ENCODE peak calls at places on chromosomes 2 and 18, in eight cellular contexts. K, C, P, G, A, W, H and N are unnamed samples.

GRCh38 chr2:179021258-179021657 is 28.7 kb downstream of the CCDC141 start:
- DNase-seq in P (no peak), W (no peak), H (no peak), G (no peak), C (peak), K (no peak), A (no peak), N (no peak)

GRCh38 chr2:2698182-2699116 is 367.4 kb upstream of the MYT1L start:
- DNase-seq in C (peak), G (no peak), P (no peak), H (no peak), W (no peak), A (peak), K (peak), N (peak)

GRCh38 chr18:24160086-24160485 is 21.2 kb downstream of the CABYR start:
- DNase-seq in K (no peak), G (no peak), W (no peak), P (no peak), H (no peak), C (no peak), A (no peak), N (no peak)

GRCh38 chr2:209468796-209469325 is 45.0 kb downstream of the MAP2 start:
- DNase-seq in H (no peak), G (no peak), W (no peak), C (no peak), P (no peak), A (no peak), K (no peak), N (no peak)

GRCh38 chr18:28684746-28685145 is 507.8 kb upstream of the CDH2 start:
- DNase-seq in C (no peak), W (no peak), A (no peak), K (no peak), G (no peak), H (no peak), P (peak), N (no peak)

GRCh38 chr2:191580581-191580980 is 97.4 kb upstream of the NABP1 start:
- DNase-seq in W (no peak), P (peak), A (no peak), H (no peak), C (no peak), G (no peak), K (no peak), N (no peak)

GRCh38 chr2:240459401-240460242 is 24.2 kb downstream of the GPC1 start:
- DNase-seq in C (no peak), G (peak), A (no peak), W (no peak), P (no peak), K (no peak), H (no peak), N (peak)

GRCh38 chr18:22471546-22472131 is 53.9 kb upstream of the CTAGE1 start:
- DNase-seq in W (no peak), K (no peak), P (peak), G (peak), H (no peak), C (no peak), A (no peak), N (no peak)

GRCh38 chr2:197674546-197674945 is 841 bp downstream of the RFTN2 start:
- DNase-seq in A (no peak), W (no peak), K (no peak), C (no peak), P (peak), G (no peak), H (no peak), N (no peak)

GRCh38 chr2:109279243-109279860 is 150.3 kb downstream of the SH3RF3 start:
- DNase-seq in H (no peak), P (peak), K (no peak), W (no peak), C (no peak), G (no peak), A (no peak), N (no peak)

GRCh38 chr18:63319383-63320040 is at the start of gene BCL2:
- DNase-seq in A (peak), G (no peak), P (peak), W (no peak), H (no peak), C (no peak), K (peak), N (peak)

GRCh38 chr2:44759823-44760222 is 181.7 kb upstream of the SIX3 start:
- DNase-seq in W (no peak), K (no peak), P (peak), A (no peak), C (no peak), G (no peak), H (no peak), N (no peak)

GRCh38 chr2:237864030-237864931 is 4.9 kb downstream of the RAMP1 start:
- DNase-seq in A (no peak), P (no peak), W (no peak), C (no peak), K (no peak), H (no peak), G (no peak), N (no peak)

GRCh38 chr2:45192481-45192880 is 183.2 kb upstream of the SIX2 start:
- DNase-seq in A (no peak), W (no peak), K (no peak), H (no peak), P (no peak), C (no peak), G (no peak), N (no peak)

GRCh38 chr2:231397011-231397927 is 1.8 kb downstream of the B3GNT7 start:
- DNase-seq in W (no peak), A (no peak), C (peak), G (no peak), H (no peak), P (no peak), K (no peak), N (no peak)

GRCh38 chr2:85319811-85320210 is 8.0 kb downstream of the TGOLN2 start:
- DNase-seq in C (no peak), W (no peak), A (no peak), K (no peak), G (no peak), H (no peak), P (no peak), N (no peak)

GRCh38 chr2:223102040-223102899 is 50.3 kb downstream of the KCNE4 start:
- DNase-seq in A (no peak), C (no peak), W (no peak), H (no peak), P (no peak), G (no peak), K (peak), N (no peak)

GRCh38 chr18:74288041-74288440 is 3.7 kb downstream of the CYB5A start:
- DNase-seq in A (no peak), G (no peak), P (no peak), K (no peak), H (no peak), W (no peak), C (no peak), N (no peak)

GRCh38 chr2:236395067-236395466 is 130.9 kb upstream of the ASB18 start:
- DNase-seq in G (no peak), A (no peak), K (no peak), C (no peak), H (no peak), P (no peak), W (no peak), N (no peak)

GRCh38 chr2:68294913-68295312 is 24.8 kb downstream of the CNRIP1 start:
- DNase-seq in C (no peak), G (no peak), A (no peak), P (no peak), H (no peak), K (no peak), W (no peak), N (no peak)

GRCh38 chr2:68293024-68293423 is 26.7 kb downstream of the CNRIP1 start:
- DNase-seq in P (no peak), W (no peak), C (no peak), K (no peak), H (no peak), G (no peak), A (no peak), N (no peak)

GRCh38 chr2:68292108-68292710 is 27.5 kb downstream of the CNRIP1 start:
- DNase-seq in P (peak), K (peak), H (no peak), G (no peak), C (peak), A (no peak), W (no peak), N (no peak)

GRCh38 chr2:68295523-68295922 is 24.2 kb downstream of the CNRIP1 start:
- DNase-seq in G (no peak), A (no peak), H (no peak), P (no peak), K (no peak), W (no peak), C (peak), N (no peak)

DNA sequence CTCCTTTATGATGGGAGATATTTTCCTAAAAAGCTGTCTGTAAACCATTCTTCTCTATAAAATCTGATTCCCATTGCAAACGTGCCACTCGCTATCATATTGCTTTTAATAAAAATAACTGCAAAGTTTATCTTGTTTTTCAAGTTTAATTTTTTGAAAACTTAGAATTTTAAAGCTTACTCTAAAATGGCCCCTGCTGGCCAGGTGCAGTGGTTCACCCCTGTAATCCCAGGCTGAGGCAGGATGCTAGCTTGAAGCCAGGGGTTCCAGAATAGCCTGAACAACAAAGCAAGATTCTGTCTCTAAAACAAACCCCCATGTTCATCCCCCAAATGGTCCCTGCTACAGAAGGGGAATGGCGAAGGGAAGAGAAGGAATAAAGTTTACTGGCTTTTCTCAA is 25.6 kb downstream of the CNRIP1 start:
- DNase-seq in G (no peak), H (no peak), W (no peak), P (no peak), K (no peak), C (no peak), A (no peak), N (no peak)
- TF ChIP-seq CTCF in G (no peak), H (no peak), W (no peak), P (no peak), K (no peak), C (peak), A (peak), N (peak)

GRCh38 chr2:33126552-33126951 is 179.8 kb downstream of the LTBP1 start:
- DNase-seq in H (no peak), C (no peak), G (no peak), A (no peak), W (no peak), K (no peak), P (no peak), N (no peak)
- TF ChIP-seq CTCF in H (no peak), C (no peak), G (no peak), A (no peak), W (no peak), K (no peak), P (peak), N (no peak)

GRCh38 chr2:135585586-135585985 is 54.3 kb downstream of the R3HDM1 start:
- DNase-seq in W (no peak), K (no peak), C (peak), H (no peak), A (no peak), P (peak), G (no peak), N (no peak)
- TF ChIP-seq CTCF in W (no peak), K (peak), C (peak), H (no peak), A (peak), P (peak), G (no peak), N (no peak)

DNA sequence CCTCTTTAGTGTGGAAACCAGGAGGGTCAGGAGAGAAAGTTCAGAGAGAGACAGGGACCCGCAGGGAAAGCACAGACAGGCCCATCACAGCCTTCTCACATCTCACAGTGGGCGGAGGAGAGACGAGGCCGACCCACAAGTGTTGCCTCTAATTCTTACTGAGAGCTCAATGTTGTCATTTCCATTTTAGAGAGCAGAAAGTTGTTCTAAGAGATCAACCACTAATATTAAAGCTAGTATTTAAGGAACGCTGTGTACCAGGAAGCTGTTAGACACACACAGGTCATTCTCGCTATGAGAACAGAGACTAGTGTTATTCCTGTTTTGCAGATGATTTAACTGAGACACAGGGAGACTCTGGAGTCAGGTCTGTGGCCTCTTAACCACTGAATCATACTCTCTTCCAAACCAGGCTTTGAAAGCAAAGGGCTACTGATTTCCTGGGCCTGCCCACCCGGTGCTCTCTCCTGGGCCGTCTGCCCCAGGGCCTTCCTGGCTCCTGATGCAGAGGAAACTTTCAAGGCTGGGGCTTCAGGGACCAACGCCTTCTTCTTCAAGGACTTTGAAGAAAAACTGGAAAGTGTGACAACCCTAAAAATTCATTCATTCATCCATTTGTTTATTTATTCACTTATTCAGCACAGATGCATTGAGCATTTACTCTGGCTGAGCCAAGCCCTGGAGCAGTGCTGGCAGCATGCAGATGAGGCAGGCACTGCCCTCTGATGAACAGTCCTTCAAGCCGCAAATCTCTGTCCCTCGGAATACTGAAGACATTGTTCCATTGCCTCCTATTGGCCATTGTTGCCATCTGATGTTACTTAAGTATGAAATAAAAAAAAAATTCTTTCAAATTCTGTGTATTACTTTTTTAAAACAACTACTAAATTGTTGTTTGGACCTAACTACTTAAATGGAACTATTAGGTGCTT is 37.2 kb upstream of the BIN1 start:
- DNase-seq in C (no peak), W (no peak), K (peak), P (peak), A (no peak), G (no peak), H (no peak), N (no peak)
- TF ChIP-seq CTCF in C (no peak), W (no peak), K (no peak), P (no peak), A (no peak), G (no peak), H (no peak), N (no peak)

GRCh38 chr2:169676357-169676756 is 17.8 kb downstream of the CFAP210 start:
- DNase-seq in C (no peak), W (no peak), P (no peak), H (no peak), K (no peak), G (no peak), A (no peak), N (no peak)
- TF ChIP-seq CTCF in C (peak), W (no peak), P (no peak), H (no peak), K (peak), G (no peak), A (peak), N (no peak)

DNA sequence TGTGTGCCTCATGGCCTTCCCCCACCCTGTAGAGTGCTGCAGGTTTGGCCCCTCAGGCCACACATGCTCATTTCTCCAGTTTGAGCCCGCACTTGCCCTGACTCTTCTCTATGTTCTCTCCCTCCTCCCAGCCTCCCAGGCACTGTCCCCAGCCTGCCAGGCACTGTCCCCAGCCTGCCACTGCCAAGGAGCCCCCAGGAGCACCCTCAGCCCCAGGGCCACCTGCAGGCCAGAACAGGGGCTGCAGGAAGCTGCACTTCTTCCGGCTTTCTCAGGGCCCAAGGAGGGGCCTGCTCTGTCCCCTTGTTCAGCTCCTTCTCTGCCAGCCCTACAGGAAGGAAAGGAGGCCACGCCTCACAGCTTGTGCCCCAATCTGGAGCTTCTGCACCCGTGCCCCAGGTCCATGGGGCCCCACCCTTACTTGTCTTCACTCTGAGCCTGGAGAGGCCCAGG is 31.6 kb downstream of the CYP26B1 start:
- DNase-seq in G (no peak), H (no peak), A (peak), K (no peak), C (no peak), W (no peak), P (peak), N (no peak)
- TF ChIP-seq CTCF in G (peak), H (no peak), A (peak), K (peak), C (peak), W (no peak), P (peak), N (peak)

GRCh38 chr2:144102386-144102785 is 417.5 kb downstream of the ZEB2 start:
- DNase-seq in A (no peak), K (peak), H (no peak), G (no peak), C (no peak), W (no peak), P (no peak), N (no peak)

GRCh38 chr2:144096531-144096930 is 423.4 kb downstream of the ZEB2 start:
- DNase-seq in W (no peak), H (no peak), K (no peak), P (no peak), A (no peak), G (no peak), C (no peak), N (no peak)

GRCh38 chr2:144099340-144099739 is 420.6 kb downstream of the ZEB2 start:
- DNase-seq in G (no peak), P (no peak), W (no peak), H (no peak), A (no peak), K (no peak), C (no peak), N (no peak)

GRCh38 chr2:144097440-144098225 is 422.3 kb downstream of the ZEB2 start:
- DNase-seq in K (no peak), G (no peak), A (no peak), C (no peak), P (no peak), H (no peak), W (no peak), N (no peak)

DNA sequence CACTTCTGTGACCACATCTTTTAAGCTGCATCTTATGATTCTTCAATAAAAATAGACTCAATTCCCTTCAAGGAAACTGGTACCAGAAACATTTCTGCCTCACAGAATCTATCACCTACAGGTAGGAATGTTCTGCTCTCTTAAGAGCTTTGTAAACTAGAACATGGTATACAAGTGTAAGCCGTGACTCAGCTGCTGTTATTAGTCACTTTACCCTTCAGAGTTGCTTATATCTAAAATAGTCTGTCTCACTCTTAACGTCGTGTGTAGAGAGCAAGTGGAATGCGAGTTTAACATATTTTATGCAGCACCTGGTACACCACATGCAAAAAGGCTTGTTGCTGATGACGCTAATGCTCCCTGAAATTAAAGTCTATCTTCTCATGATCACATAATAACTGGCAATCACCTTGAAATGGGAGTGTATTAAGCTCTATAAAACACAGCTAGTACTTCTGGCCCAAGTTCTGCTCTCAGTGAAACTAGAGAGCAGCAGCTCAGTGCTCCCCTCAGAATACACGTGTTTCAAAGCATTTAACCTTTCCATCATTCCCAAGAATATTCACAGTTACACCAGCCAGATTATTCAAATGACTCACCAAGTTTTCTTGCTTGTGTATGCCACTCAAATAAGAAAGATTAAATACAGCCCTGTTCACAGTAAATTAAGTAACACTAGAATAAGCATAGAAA is 420.0 kb downstream of the ZEB2 start:
- DNase-seq in H (no peak), K (peak), A (no peak), C (no peak), P (peak), W (no peak), G (no peak), N (no peak)
- TF ChIP-seq CTCF in H (no peak), K (peak), A (no peak), C (no peak), P (peak), W (no peak), G (no peak), N (no peak)

DNA sequence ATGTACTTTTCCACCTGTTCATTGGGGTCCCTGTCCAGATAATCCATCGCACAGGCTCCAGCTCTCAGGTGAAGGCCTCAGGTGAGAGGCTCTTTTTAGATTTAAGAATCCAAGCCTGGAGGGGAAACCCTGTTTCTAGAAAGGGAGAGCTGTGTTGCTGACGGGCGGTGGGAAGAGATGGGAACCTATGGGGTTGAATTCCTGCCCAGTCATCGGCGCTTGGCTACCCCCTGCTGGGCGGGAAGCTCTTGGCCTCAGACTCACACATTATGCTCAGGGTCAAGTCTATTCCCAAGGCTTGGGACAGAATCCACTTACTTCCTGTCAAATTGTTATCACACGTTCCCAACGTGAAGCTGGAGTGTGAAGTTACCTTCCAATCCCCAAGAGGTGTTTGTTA is 181.9 kb upstream of the ETAA1 start:
- DNase-seq in A (peak), H (no peak), W (no peak), P (peak), C (peak), K (peak), G (no peak), N (peak)
- TF ChIP-seq CTCF in A (peak), H (no peak), W (no peak), P (peak), C (peak), K (peak), G (no peak), N (peak)

GRCh38 chr2:105969552-105969951 is 224.5 kb downstream of the UXS1 start:
- DNase-seq in K (peak), A (peak), W (no peak), C (peak), P (peak), H (no peak), G (no peak), N (peak)
- TF ChIP-seq CTCF in K (peak), A (peak), W (no peak), C (peak), P (peak), H (no peak), G (peak), N (peak)